ENCODE peak calls at places on chromosomes 16 and 17, in eight cellular contexts. J is GM04504, E is EL, V is M059J, M is left cardiac atrium, N is ELF-1, G is GM13977, S is T-helper 2 cell. K is an unnamed sample.

GRCh38 chr16:86921289-86921688 is 342.9 kb downstream of the FOXL1 start:
- DNase-seq in J (no peak), E (no peak), V (no peak), M (no peak), N (no peak), G (no peak), S (no peak), K (no peak)

GRCh38 chr16:28561557-28562187 is 8.0 kb downstream of the SGF29 start:
- DNase-seq in J (no peak), E (no peak), V (peak; percentile 65), M (no peak), N (no peak), G (no peak), S (no peak), K (no peak)

GRCh38 chr17:74116087-74116717 is 87.3 kb upstream of the RPL38 start:
- DNase-seq in J (no peak), E (no peak), V (peak; percentile 3), M (no peak), N (no peak), G (no peak), S (no peak), K (no peak)

GRCh38 chr17:43818966-43819365 is 14.0 kb downstream of the MPP3 start:
- DNase-seq in J (no peak), E (no peak), V (no peak), M (no peak), N (no peak), G (no peak), S (no peak), K (no peak)

GRCh38 chr17:76709077-76709950 is 1.5 kb downstream of the MXRA7 start:
- DNase-seq in J (peak; percentile 95), E (peak; percentile 99), V (peak; percentile 94), M (peak; percentile 89), N (peak; percentile 96), G (no peak), S (no peak), K (no peak)

GRCh38 chr17:77829871-77830799 is 128.4 kb upstream of the TNRC6C start:
- DNase-seq in J (no peak), E (peak; percentile 78), V (peak; percentile 73), M (peak; percentile 79), N (no peak), G (no peak), S (no peak), K (no peak)

GRCh38 chr16:49471038-49471727 is 97.6 kb downstream of the C16orf78 start:
- DNase-seq in J (no peak), E (no peak), V (no peak), M (no peak), N (no peak), G (no peak), S (no peak), K (no peak)

GRCh38 chr16:24995033-24995432 is 20.1 kb downstream of the ARHGAP17 start:
- DNase-seq in J (no peak), E (no peak), V (no peak), M (no peak), N (no peak), G (no peak), S (no peak), K (no peak)

GRCh38 chr17:31518478-31518877 is 127.0 kb downstream of the RAB11FIP4 start:
- DNase-seq in J (no peak), E (no peak), V (no peak), M (no peak), N (no peak), G (no peak), S (no peak), K (no peak)

GRCh38 chr16:51416921-51417320 is 265.9 kb upstream of the SALL1 start:
- DNase-seq in J (no peak), E (no peak), V (no peak), M (no peak), N (no peak), G (no peak), S (no peak), K (no peak)